ENCODE peak calls at places on chromosomes 7 and 10, in five cellular contexts. D is NB4; X is CD4-positive, alpha-beta T cell; W is NCI-H2029 treated with DMSO at 0.1 percent for 48 hours; P is lower leg skin. Q is an unnamed sample.

GRCh38 chr7:47444376-47445098 is 137.4 kb downstream of the TNS3 start:
- DNase-seq in W (no peak), D (peak; percentile 45), X (no peak), P (no peak), Q (no peak)

GRCh38 chr10:95134490-95134889 is 59.5 kb upstream of the ACSM6 start:
- DNase-seq in X (no peak), P (no peak), D (no peak), W (no peak), Q (no peak)

GRCh38 chr7:537911-538634 is 18.4 kb upstream of the PDGFA start:
- DNase-seq in D (no peak), W (no peak), X (no peak), P (no peak), Q (no peak)

GRCh38 chr7:149874644-149875028 is 867 bp downstream of the ATP6V0E2 start:
- DNase-seq in P (peak; percentile 12), W (no peak), X (no peak), D (no peak), Q (no peak)

GRCh38 chr10:9635691-9636090 is 1382.0 kb upstream of the CELF2 start:
- DNase-seq in W (no peak), P (no peak), D (no peak), X (no peak), Q (no peak)

GRCh38 chr7:81594767-81595166 is 175.1 kb downstream of the HGF start:
- DNase-seq in D (no peak), P (no peak), X (no peak), W (no peak), Q (no peak)

GRCh38 chr7:124033093-124033806 is 383 bp upstream of the TMEM229A start:
- DNase-seq in X (no peak), P (no peak), W (no peak), D (no peak), Q (peak; percentile 11)

GRCh38 chr7:138902156-138902555 is 79.0 kb downstream of the KIAA1549 start:
- DNase-seq in X (no peak), W (no peak), D (no peak), P (no peak), Q (no peak)

GRCh38 chr10:133274751-133275682 is 1.7 kb downstream of the ADAM8 start:
- DNase-seq in D (peak; percentile 93), X (peak; percentile 86), P (no peak), W (no peak), Q (peak; percentile 90)

GRCh38 chr10:14009315-14010082 is 321.2 kb downstream of the FRMD4A start:
- DNase-seq in P (no peak), W (no peak), X (peak; percentile 74), D (no peak), Q (no peak)

GRCh38 chr10:89540550-89540949 is 5.2 kb upstream of the SLC16A12 start:
- DNase-seq in W (no peak), D (no peak), X (no peak), P (no peak), Q (no peak)

GRCh38 chr7:45689011-45689796 is 115.0 kb downstream of the ADCY1 start:
- DNase-seq in W (no peak), D (no peak), P (peak; percentile 7), X (no peak), Q (no peak)

GRCh38 chr10:98349508-98349922 is 65.5 kb downstream of the PYROXD2 start:
- DNase-seq in W (no peak), D (peak; percentile 93), P (peak; percentile 63), X (no peak), Q (no peak)

GRCh38 chr7:79761876-79762429 is 308.5 kb upstream of the MAGI2 start:
- DNase-seq in X (no peak), P (no peak), D (no peak), W (no peak), Q (no peak)

GRCh38 chr7:30654296-30655090 is 27.8 kb downstream of the CRHR2 start:
- DNase-seq in X (no peak), W (no peak), D (no peak), P (no peak), Q (no peak)